ENCODE peak calls at places on chromosomes 11 and 22, in four cellular contexts. S, O, T and E are unnamed samples.
A peak's percentile ranks its signal among the peaks of the same experiment; 100 is the strongest.

GRCh38 chr11:95762513-95762912 is 27.1 kb downstream of the FAM76B start:
- DNase-seq in O (no peak), S (no peak), T (peak; percentile 12), E (no peak)

GRCh38 chr11:69217276-69218105 is 61.8 kb downstream of the SMIM38 start:
- DNase-seq in S (no peak), O (no peak), T (no peak), E (no peak)

GRCh38 chr11:9136731-9137130 is 45.3 kb upstream of the SCUBE2 start:
- DNase-seq in T (peak; percentile 13), S (no peak), O (no peak), E (no peak)

GRCh38 chr11:64523456-64524187 is 67.4 kb upstream of the SLC22A12 start:
- DNase-seq in T (no peak), S (no peak), O (no peak), E (no peak)

GRCh38 chr11:76284161-76284560 is 77.9 kb upstream of the WNT11 start:
- DNase-seq in T (no peak), S (no peak), O (no peak), E (no peak)

GRCh38 chr22:19109198-19110063 is 12.8 kb downstream of the DGCR2 start:
- DNase-seq in S (no peak), O (no peak), T (no peak), E (no peak)

GRCh38 chr11:36744375-36745168 is 146.5 kb upstream of the RAG2 start:
- DNase-seq in O (peak; percentile 64), T (peak; percentile 72), S (peak; percentile 11), E (peak; percentile 24)

GRCh38 chr22:42461511-42461910 is 29.3 kb upstream of the NFAM1 start:
- DNase-seq in S (no peak), O (no peak), T (peak; percentile 93), E (no peak)

GRCh38 chr11:77401486-77402217 is 72.2 kb downstream of the PAK1 start:
- DNase-seq in S (no peak), O (no peak), T (peak; percentile 96), E (no peak)